ENCODE peak calls at places on chromosomes 16 and 17, in four cellular contexts. K is SK-N-SH, E is PC-3, Z is GM23338. I is an unnamed sample.

GRCh38 chr16:1917665-1918111 is 527 bp downstream of the HS3ST6 start:
- DNase-seq in E (no peak), K (no peak), Z (peak; percentile 35), I (no peak)

GRCh38 chr17:15453246-15453645 is 14.2 kb downstream of the CDRT4 start:
- DNase-seq in Z (no peak), K (no peak), E (no peak), I (peak; percentile 54)

GRCh38 chr16:78837706-78838105 is 738.3 kb downstream of the WWOX start:
- DNase-seq in K (no peak), Z (no peak), E (no peak), I (no peak)

GRCh38 chr17:42051013-42051400 is 606 bp upstream of the C17orf113 start:
- DNase-seq in E (no peak), Z (no peak), K (no peak), I (no peak)

GRCh38 chr16:4273858-4274291 is 1.1 kb upstream of the TFAP4 start:
- DNase-seq in E (peak; percentile 53), Z (peak; percentile 94), K (peak; percentile 77), I (peak; percentile 49)

GRCh38 chr17:69287168-69287567 is 39.8 kb downstream of the ABCA5 start:
- DNase-seq in K (no peak), Z (no peak), E (peak; percentile 90), I (peak; percentile 14)

GRCh38 chr16:29784901-29785500 is 5.5 kb upstream of the KIF22 start:
- DNase-seq in E (no peak), K (no peak), Z (peak; percentile 97), I (peak; percentile 86)

GRCh38 chr16:80671281-80671849 is 130.6 kb downstream of the DYNLRB2 start:
- DNase-seq in Z (peak; percentile 22), E (no peak), K (no peak), I (no peak)

GRCh38 chr16:67841198-67841815 is 813 bp upstream of the THAP11 start:
- DNase-seq in K (no peak), Z (peak; percentile 42), E (no peak), I (no peak)

GRCh38 chr17:32323784-32324590 is 18.0 kb downstream of the C17orf75 start:
- DNase-seq in E (peak; percentile 5), Z (no peak), K (peak; percentile 50), I (peak; percentile 61)

GRCh38 chr16:48627148-48627547 is 17.2 kb upstream of the N4BP1 start:
- DNase-seq in Z (no peak), E (no peak), K (no peak), I (no peak)

GRCh38 chr17:59561042-59561441 is 4.4 kb upstream of the DHX40 start:
- DNase-seq in E (peak; percentile 61), Z (peak; percentile 76), K (peak; percentile 43), I (peak; percentile 48)

GRCh38 chr17:77829871-77830799 is 128.4 kb upstream of the TNRC6C start:
- DNase-seq in K (peak; percentile 47), Z (no peak), E (peak; percentile 53), I (peak; percentile 95)

GRCh38 chr16:79629003-79629402 is 28.5 kb upstream of the MAF start:
- DNase-seq in Z (no peak), K (no peak), E (no peak), I (no peak)

GRCh38 chr16:53768167-53768566 is 64.2 kb downstream of the FTO start:
- DNase-seq in Z (no peak), K (no peak), E (peak; percentile 48), I (peak; percentile 49)

GRCh38 chr17:78923660-78924453 is 1.3 kb downstream of the TIMP2 start:
- DNase-seq in E (peak; percentile 92), K (peak; percentile 65), Z (peak; percentile 76), I (peak; percentile 68)

GRCh38 chr16:2428051-2428786 is 1.0 kb upstream of the CCNF start:
- DNase-seq in E (peak; percentile 22), K (peak; percentile 68), Z (peak; percentile 58), I (peak; percentile 51)

GRCh38 chr17:73787036-73787720 is 142.9 kb upstream of the SDK2 start:
- DNase-seq in K (no peak), Z (peak; percentile 24), E (no peak), I (no peak)

GRCh38 chr17:72392056-72393010 is 271.5 kb downstream of the SOX9 start:
- DNase-seq in E (peak; percentile 86), K (no peak), Z (no peak), I (peak; percentile 89)

GRCh38 chr17:20999044-20999573 is 43.7 kb downstream of the USP22 start:
- DNase-seq in E (no peak), K (no peak), Z (no peak), I (peak; percentile 3)

GRCh38 chr16:6297666-6298435 is 1034.8 kb upstream of the RBFOX1 start:
- DNase-seq in Z (peak; percentile 38), E (no peak), K (no peak), I (no peak)

GRCh38 chr17:49694847-49695697 is 12.7 kb downstream of the SLC35B1 start:
- DNase-seq in E (peak; percentile 66), K (peak; percentile 82), Z (peak; percentile 75), I (peak; percentile 50)

GRCh38 chr16:8919089-8919933 is 37.2 kb downstream of the LITAFD start:
- DNase-seq in E (no peak), K (no peak), Z (no peak), I (no peak)

GRCh38 chr17:45251931-45252330 is 10.0 kb downstream of the SPATA32 start:
- DNase-seq in Z (no peak), K (no peak), E (peak; percentile 69), I (no peak)

GRCh38 chr17:27630607-27631408 is at the start of gene LGALS9:
- DNase-seq in Z (no peak), K (no peak), E (peak; percentile 19), I (peak; percentile 57)

GRCh38 chr16:47051031-47051430 is 77.6 kb upstream of the DNAJA2 start:
- DNase-seq in K (no peak), Z (no peak), E (no peak), I (no peak)

GRCh38 chr17:59423903-59424302 is 92.4 kb downstream of the YPEL2 start:
- DNase-seq in E (no peak), Z (no peak), K (no peak), I (no peak)

GRCh38 chr17:78737332-78737731 is 44.7 kb downstream of the CYTH1 start:
- DNase-seq in Z (no peak), K (peak; percentile 81), E (peak; percentile 66), I (peak; percentile 90)

GRCh38 chr17:79285973-79286372 is 211.3 kb downstream of the ENGASE start:
- DNase-seq in K (no peak), E (no peak), Z (no peak), I (no peak)

GRCh38 chr17:73214851-73215250 is 22.0 kb downstream of the COG1 start:
- DNase-seq in E (no peak), Z (no peak), K (no peak), I (no peak)

GRCh38 chr16:80060470-80060869 is 459.9 kb upstream of the MAF start:
- DNase-seq in K (no peak), Z (no peak), E (no peak), I (no peak)

GRCh38 chr16:50196736-50197135 is 43.6 kb downstream of the TENT4B start:
- DNase-seq in E (no peak), Z (no peak), K (no peak), I (peak; percentile 38)

GRCh38 chr17:59002126-59002525 is 104.6 kb downstream of the TRIM37 start:
- DNase-seq in E (no peak), Z (no peak), K (no peak), I (no peak)

GRCh38 chr16:80623376-80623775 is 82.6 kb downstream of the DYNLRB2 start:
- DNase-seq in Z (no peak), E (peak; percentile 27), K (no peak), I (no peak)

GRCh38 chr16:56956756-56957155 is 5.0 kb upstream of the CETP start:
- DNase-seq in K (no peak), E (no peak), Z (peak; percentile 29), I (no peak)

GRCh38 chr16:87789437-87790277 is 23.9 kb upstream of the KLHDC4 start:
- DNase-seq in Z (no peak), E (peak; percentile 86), K (no peak), I (peak; percentile 91)

GRCh38 chr17:31310877-31311276 is 3.0 kb downstream of the EVI2B start:
- DNase-seq in Z (no peak), K (no peak), E (no peak), I (no peak)

GRCh38 chr16:49200223-49200820 is 81.3 kb downstream of the CBLN1 start:
- DNase-seq in Z (no peak), E (no peak), K (no peak), I (no peak)

GRCh38 chr17:4951486-4951885 is 567 bp downstream of the ENO3 start:
- DNase-seq in K (no peak), Z (no peak), E (no peak), I (no peak)
- H3K4me3 ChIP-seq in K (peak overlapping the region; percentile 59), Z (peak overlapping the region; percentile 96), E (no peak overlapping the region), I (no peak overlapping the region)

DNA sequence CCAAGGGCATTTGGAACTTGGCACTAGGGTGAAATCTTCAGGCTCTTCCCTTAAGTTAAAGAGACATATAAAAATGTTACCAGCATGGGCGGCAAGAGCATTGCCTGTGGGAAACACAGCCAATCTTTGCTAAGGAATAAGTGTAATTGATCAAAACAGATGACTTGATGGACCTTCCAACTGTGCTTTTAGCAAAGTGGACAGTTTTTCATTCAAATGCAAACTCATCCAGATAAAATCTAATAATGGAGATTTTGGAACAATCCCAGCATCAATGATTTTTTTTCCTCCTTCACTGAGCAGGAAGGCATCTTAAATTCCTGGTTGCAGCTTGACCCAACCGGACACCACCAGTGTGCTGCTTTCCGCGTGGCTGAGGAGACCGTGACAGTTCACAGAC is 42.9 kb upstream of the BHLHA9 start:
- DNase-seq in E (no peak), Z (no peak), K (no peak), I (no peak)
- H3K9me2 ChIP-seq in E (no peaks in the 10 kb centered on the region), Z (no peaks in the 10 kb centered on the region), K (no peaks in the 10 kb centered on the region), I (no peaks in the 10 kb centered on the region)

GRCh38 chr17:56599093-56599492 is 5.6 kb downstream of the NOG start:
- DNase-seq in K (no peak), Z (no peak), E (no peak), I (no peak)

GRCh38 chr17:56595831-56596740 is 2.6 kb downstream of the NOG start:
- DNase-seq in E (peak; percentile 67), Z (peak; percentile 74), K (peak; percentile 35), I (peak; percentile 50)

GRCh38 chr17:56596741-56597494 is 3.4 kb downstream of the NOG start:
- DNase-seq in Z (peak; percentile 67), K (peak; percentile 40), E (no peak), I (peak; percentile 22)

GRCh38 chr17:56598471-56598870 is 5.0 kb downstream of the NOG start:
- DNase-seq in E (peak; percentile 79), K (no peak), Z (peak; percentile 27), I (peak; percentile 54)

GRCh38 chr17:56597495-56597990 is 4.0 kb downstream of the NOG start:
- DNase-seq in Z (peak; percentile 61), K (peak; percentile 56), E (peak; percentile 47), I (peak; percentile 43)
- H3K4me3 ChIP-seq in Z (peak overlapping the region; percentile 89), K (peak overlapping the region; percentile 46), E (peak overlapping the region; percentile 68), I (peak overlapping the region; percentile 70)

GRCh38 chr16:75147968-75148310 is 385 bp upstream of the ZFP1 start:
- DNase-seq in K (no peak), Z (no peak), E (no peak), I (no peak)
- H3K9me2 ChIP-seq in K (no peaks in the 10 kb centered on the region), Z (no peaks in the 10 kb centered on the region), E (no peaks in the 10 kb centered on the region), I (no peaks in the 10 kb centered on the region)

GRCh38 chr17:8965394-8966168 is at the start of gene PIK3R5:
- DNase-seq in Z (peak; percentile 94), K (peak; percentile 60), E (no peak), I (no peak)
- H3K4me3 ChIP-seq in Z (peak within 1 kb of the TSS; percentile 89), K (no peak within 1 kb of the TSS), E (no peak within 1 kb of the TSS), I (no peak within 1 kb of the TSS)